ENCODE peak calls at places on chromosomes 3 and 15, in six cellular contexts. G is upper lobe of right lung; H is NCI-H2029; N is small intestine; R is SHP77 treated with DMSO at 0.1 percent for 48 hours; U is activated naive CD8-positive, alpha-beta T cell treated with anti-CD3 and anti-CD28 coated beads for 36 hours. B is an unnamed sample.

GRCh38 chr3:15478300-15478979 is 43.1 kb downstream of the COLQ start:
- DNase-seq in G (no peak), R (no peak), H (no peak), U (no peak), N (no peak), B (no peak)

GRCh38 chr3:32886296-32886695 is 65.1 kb upstream of the CCR4 start:
- DNase-seq in H (no peak), N (no peak), R (no peak), G (no peak), U (no peak), B (no peak)

GRCh38 chr3:78029775-78030174 is 989.9 kb downstream of the ROBO2 start:
- DNase-seq in U (no peak), G (peak; percentile 60), N (no peak), H (no peak), R (no peak), B (no peak)

GRCh38 chr3:134145183-134145582 is 105.5 kb downstream of the RYK start:
- DNase-seq in G (no peak), R (no peak), N (no peak), U (no peak), H (no peak), B (no peak)

GRCh38 chr15:42608110-42608531 is 32.7 kb downstream of the STARD9 start:
- DNase-seq in R (no peak), U (peak; percentile 64), N (peak; percentile 9), G (no peak), H (no peak), B (no peak)

GRCh38 chr3:11195721-11196332 is 41.5 kb downstream of the HRH1 start:
- DNase-seq in U (peak; percentile 40), G (no peak), N (peak; percentile 17), R (no peak), H (no peak), B (no peak)

GRCh38 chr15:90315276-90315982 is 36.7 kb upstream of the ZNF774 start:
- DNase-seq in N (peak; percentile 63), H (no peak), U (no peak), G (no peak), R (no peak), B (peak; percentile 83)

GRCh38 chr15:74172751-74173544 is 562 bp upstream of the ISLR start:
- DNase-seq in U (no peak), R (no peak), N (no peak), H (no peak), G (no peak), B (peak; percentile 86)

GRCh38 chr3:182925330-182925943 is 54.9 kb downstream of the DCUN1D1 start:
- DNase-seq in N (no peak), U (no peak), G (no peak), H (no peak), R (no peak), B (no peak)

GRCh38 chr15:57216288-57216687 is 160.0 kb upstream of the CGNL1 start:
- DNase-seq in N (no peak), H (no peak), U (no peak), G (no peak), R (peak; percentile 45), B (no peak)

GRCh38 chr3:138082085-138082991 is 33.1 kb downstream of the DZIP1L start:
- DNase-seq in H (peak; percentile 60), G (no peak), R (peak; percentile 54), U (peak; percentile 33), N (peak; percentile 9), B (no peak)

GRCh38 chr15:74037171-74038117 is 42.9 kb downstream of the PML start:
- DNase-seq in N (no peak), U (no peak), G (no peak), H (no peak), R (no peak), B (no peak)

GRCh38 chr3:40745381-40746106 is 220.8 kb downstream of the ZNF621 start:
- DNase-seq in G (no peak), H (no peak), N (no peak), U (no peak), R (no peak), B (no peak)

B was measured in cardiac septum.